ENCODE peak calls at places on chromosomes 1 and 21, in five cellular contexts. One of them, this sample, is unnamed.

GRCh38 chr21:36159356-36159921 is 2.8 kb downstream of the DOP1B start:
- DNase-seq in cardiac fibroblast: no peak
- DNase-seq in H7: no peak
- DNase-seq in RCC 7860: no peak
- DNase-seq in ecto neural progenitor cell: no peak
- DNase-seq in this sample: no peak

GRCh38 chr21:23131177-23131576 is 2133.0 kb downstream of the NCAM2 start:
- DNase-seq in H7: no peak
- DNase-seq in RCC 7860: no peak
- DNase-seq in ecto neural progenitor cell: no peak
- DNase-seq in cardiac fibroblast: no peak
- DNase-seq in this sample: no peak

GRCh38 chr1:220226752-220227151 is 45.5 kb downstream of the RAB3GAP2 start:
- DNase-seq in H7: no peak
- DNase-seq in cardiac fibroblast: no peak
- DNase-seq in RCC 7860: no peak
- DNase-seq in ecto neural progenitor cell: no peak
- DNase-seq in this sample: no peak

GRCh38 chr1:67705735-67706454 is 20.9 kb downstream of the GADD45A start:
- DNase-seq in ecto neural progenitor cell: no peak
- DNase-seq in cardiac fibroblast: peak; percentile 75
- DNase-seq in RCC 7860: no peak
- DNase-seq in H7: no peak
- DNase-seq in this sample: no peak

GRCh38 chr1:19872190-19872589 is 10.0 kb upstream of the OTUD3 start:
- DNase-seq in RCC 7860: no peak
- DNase-seq in ecto neural progenitor cell: no peak
- DNase-seq in cardiac fibroblast: no peak
- DNase-seq in H7: no peak
- DNase-seq in this sample: no peak

GRCh38 chr1:218305447-218306064 is 20.5 kb downstream of the RRP15 start:
- DNase-seq in ecto neural progenitor cell: no peak
- DNase-seq in RCC 7860: no peak
- DNase-seq in H7: no peak
- DNase-seq in cardiac fibroblast: no peak
- DNase-seq in this sample: no peak

GRCh38 chr1:203328714-203329122 is 22.2 kb downstream of the FMOD start:
- DNase-seq in ecto neural progenitor cell: peak; percentile 57
- DNase-seq in RCC 7860: peak; percentile 63
- DNase-seq in H7: peak; percentile 64
- DNase-seq in cardiac fibroblast: peak; percentile 32
- DNase-seq in this sample: no peak

GRCh38 chr1:32713081-32713480 is 10.5 kb upstream of the SYNC start:
- DNase-seq in H7: peak; percentile 55
- DNase-seq in RCC 7860: no peak
- DNase-seq in ecto neural progenitor cell: no peak
- DNase-seq in cardiac fibroblast: no peak
- DNase-seq in this sample: no peak

GRCh38 chr21:31872452-31873274 is at the start of gene HUNK:
- DNase-seq in H7: peak; percentile 91
- DNase-seq in ecto neural progenitor cell: peak; percentile 82
- DNase-seq in RCC 7860: no peak
- DNase-seq in cardiac fibroblast: peak; percentile 32
- DNase-seq in this sample: no peak

GRCh38 chr1:154818911-154819310 is 51.2 kb downstream of the KCNN3 start:
- DNase-seq in cardiac fibroblast: no peak
- DNase-seq in RCC 7860: no peak
- DNase-seq in ecto neural progenitor cell: no peak
- DNase-seq in H7: no peak
- DNase-seq in this sample: no peak

GRCh38 chr1:171160181-171160580 is 24.9 kb upstream of the FMO2 start:
- DNase-seq in RCC 7860: no peak
- DNase-seq in H7: no peak
- DNase-seq in ecto neural progenitor cell: no peak
- DNase-seq in cardiac fibroblast: no peak
- DNase-seq in this sample: no peak

GRCh38 chr21:37555672-37556261 is 189.2 kb downstream of the DYRK1A start:
- DNase-seq in H7: no peak
- DNase-seq in RCC 7860: no peak
- DNase-seq in ecto neural progenitor cell: no peak
- DNase-seq in cardiac fibroblast: no peak
- DNase-seq in this sample: no peak

GRCh38 chr1:156499703-156500577 is 635 bp downstream of the MEF2D start:
- DNase-seq in ecto neural progenitor cell: no peak
- DNase-seq in cardiac fibroblast: no peak
- DNase-seq in RCC 7860: no peak
- DNase-seq in H7: peak; percentile 81
- DNase-seq in this sample: peak; percentile 27

This sample was measured in CD4-positive, alpha-beta T cell.